ENCODE peak calls at places on chromosomes 3 and 15, in five cellular contexts. Q, D, J, W and O are unnamed samples.

GRCh38 chr3:18735013-18735412 is 309.9 kb upstream of the SATB1 start:
- DNase-seq in W (no peak), Q (no peak), J (no peak), D (no peak), O (no peak)

GRCh38 chr3:52926556-52926955 is 29.2 kb upstream of the STIMATE start:
- DNase-seq in W (no peak), J (no peak), Q (no peak), D (no peak), O (no peak)

GRCh38 chr15:38217181-38217580 is 35.5 kb upstream of the SPRED1 start:
- DNase-seq in J (no peak), W (no peak), D (no peak), Q (no peak), O (no peak)

GRCh38 chr3:2961576-2961975 is 148.6 kb downstream of the IL5RA start:
- DNase-seq in Q (no peak), D (no peak), J (no peak), W (no peak), O (no peak)

GRCh38 chr3:69142090-69142489 is 19.7 kb upstream of the LMOD3 start:
- DNase-seq in W (no peak), Q (no peak), D (no peak), J (no peak), O (no peak)

GRCh38 chr3:65524544-65525070 is 514.1 kb downstream of the MAGI1 start:
- DNase-seq in W (no peak), D (no peak), Q (no peak), J (no peak), O (no peak)

GRCh38 chr3:167241048-167241845 is 138.8 kb downstream of the ZBBX start:
- DNase-seq in J (no peak), W (no peak), Q (no peak), D (no peak), O (no peak)

GRCh38 chr3:8324727-8325126 is 176.9 kb upstream of the LMCD1 start:
- DNase-seq in Q (peak), W (peak), D (no peak), J (no peak), O (no peak)

GRCh38 chr15:63715818-63716217 is 117.9 kb downstream of the HERC1 start:
- DNase-seq in Q (no peak), J (no peak), W (no peak), D (no peak), O (no peak)

GRCh38 chr15:42358141-42358540 is 1.2 kb upstream of the CAPN3 start:
- DNase-seq in J (no peak), W (no peak), Q (no peak), D (no peak), O (no peak)

GRCh38 chr15:32646304-32646703 is 4.8 kb downstream of the SCG5 start:
- DNase-seq in J (no peak), D (no peak), Q (no peak), W (no peak), O (no peak)

GRCh38 chr15:68460166-68460565 is 28.2 kb upstream of the ITGA11 start:
- DNase-seq in W (no peak), Q (no peak), J (no peak), D (no peak), O (no peak)

GRCh38 chr3:66363133-66363532 is 137.7 kb downstream of the LRIG1 start:
- DNase-seq in Q (no peak), W (no peak), J (no peak), D (no peak), O (no peak)

GRCh38 chr3:93906245-93906644 is 67.5 kb downstream of the PROS1 start:
- DNase-seq in Q (no peak), D (no peak), J (no peak), W (no peak), O (no peak)

GRCh38 chr15:68382286-68383007 is 49.5 kb downstream of the ITGA11 start:
- DNase-seq in D (no peak), J (peak), Q (no peak), W (no peak), O (peak)

GRCh38 chr15:77026501-77027110 is 31.7 kb downstream of the PSTPIP1 start:
- DNase-seq in J (peak), D (peak), Q (no peak), W (peak), O (no peak)

GRCh38 chr3:69425249-69425648 is 39.4 kb upstream of the FRMD4B start:
- DNase-seq in W (peak), Q (peak), D (no peak), J (no peak), O (no peak)

DNA sequence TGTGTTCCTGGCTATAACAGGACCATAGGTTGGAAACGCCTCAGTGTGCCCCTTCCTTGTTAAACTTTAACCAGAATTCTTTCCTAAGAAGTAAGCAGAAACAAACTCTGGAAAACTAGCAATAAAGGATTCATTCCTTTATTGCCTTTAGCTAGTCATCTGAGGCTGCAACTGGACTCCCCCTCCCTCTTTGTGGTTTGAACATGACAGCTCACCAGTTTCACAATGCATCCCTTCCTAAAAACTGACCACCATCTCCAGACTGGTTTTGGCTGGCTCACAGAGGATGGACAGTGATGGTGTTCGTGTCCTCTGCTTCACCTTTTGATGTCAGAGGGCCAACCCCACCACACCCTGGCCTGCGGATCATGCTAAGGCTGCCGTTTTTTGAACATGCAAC is 27.9 kb upstream of the TGFBR2 start:
- DNase-seq in D (peak), W (peak), Q (no peak), J (no peak), O (no peak)
- H3K27ac ChIP-seq in D (no peak), W (peak), Q (no peak), J (no peak), O (no peak)

GRCh38 chr3:156359337-156359736 is 195.6 kb downstream of the SSR3 start:
- DNase-seq in D (no peak), Q (peak), J (no peak), W (no peak), O (no peak)
- TF ChIP-seq POLR2AphosphoS5 in D (no peak), Q (no peak), J (no peak), W (no peak), O (no peak)

GRCh38 chr15:31217067-31217466 is 109.6 kb upstream of the KLF13 start:
- DNase-seq in W (peak), J (no peak), Q (no peak), D (no peak), O (no peak)

GRCh38 chr15:31214864-31215489 is 111.7 kb upstream of the KLF13 start:
- DNase-seq in Q (no peak), D (peak), J (peak), W (peak), O (no peak)

GRCh38 chr15:31216210-31216911 is 110.3 kb upstream of the KLF13 start:
- DNase-seq in Q (no peak), D (peak), W (peak), J (peak), O (peak)

GRCh38 chr15:31214158-31214863 is 112.3 kb upstream of the KLF13 start:
- DNase-seq in W (no peak), J (peak), Q (no peak), D (no peak), O (no peak)

DNA sequence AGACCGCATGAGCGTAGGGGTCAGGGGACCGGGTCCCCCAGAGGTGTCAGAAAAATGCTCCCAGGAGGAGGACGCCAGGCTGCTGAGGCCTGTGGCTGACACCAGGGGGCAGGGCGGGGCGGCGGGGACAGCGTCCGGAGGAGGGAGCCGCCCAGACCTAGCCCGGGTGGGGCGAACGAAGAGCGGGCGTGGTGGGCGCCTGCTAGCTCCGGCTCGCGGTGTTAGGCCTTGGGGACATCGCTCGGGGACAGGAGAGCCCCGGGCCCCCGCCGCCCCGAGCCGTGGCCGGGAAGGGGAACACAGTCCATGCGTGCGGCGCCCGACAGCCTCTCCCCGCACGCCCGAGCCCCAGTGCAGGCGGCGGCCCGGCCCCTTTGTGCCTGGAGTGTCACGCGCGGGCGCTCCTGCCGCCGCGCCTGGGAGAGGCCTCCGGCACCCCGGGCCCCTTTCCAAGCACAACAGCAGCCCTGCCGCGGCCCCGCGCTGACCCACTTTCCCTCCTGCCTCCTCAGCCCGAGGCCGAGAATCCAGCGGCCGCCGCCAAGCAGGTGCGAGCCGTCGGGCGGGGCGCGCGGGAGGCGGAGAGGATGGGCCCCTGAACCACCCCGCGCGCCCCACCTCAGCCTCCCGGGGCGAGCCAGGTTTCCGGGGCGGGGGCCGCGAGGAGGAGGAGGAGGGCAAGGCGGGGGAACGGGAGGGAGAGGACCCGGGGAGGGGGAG is 111.0 kb upstream of the KLF13 start:
- DNase-seq in W (peak), Q (no peak), D (peak), J (peak), O (no peak)
- TF ChIP-seq POLR2A in W (peak), Q (no peak), D (peak), J (no peak), O (peak)

GRCh38 chr15:85622432-85622831 is 172.3 kb downstream of the KLHL25 start:
- DNase-seq in Q (no peak), J (no peak), W (no peak), D (no peak), O (no peak)
- H3K27ac ChIP-seq in Q (no peak), J (peak), W (peak), D (peak), O (peak)

GRCh38 chr15:39788800-39789565 is 6.3 kb upstream of the FSIP1 start:
- DNase-seq in D (no peak), Q (no peak), W (no peak), J (no peak), O (no peak)
- TF ChIP-seq POLR2AphosphoS5 in D (no peak), Q (no peak), W (no peak), J (no peak), O (no peak)

GRCh38 chr3:195905970-195906864 is 2.1 kb downstream of the TNK2 start:
- DNase-seq in Q (no peak), J (no peak), D (no peak), W (no peak), O (no peak)
- TF ChIP-seq POLR2A in Q (no peak), J (no peak), D (no peak), W (no peak), O (no peak)